ENCODE peak calls at places on chromosomes 5 and 9, in six cellular contexts. One of them, this sample, is unnamed.

GRCh38 chr5:113663879-113664278 is 150.4 kb downstream of the YTHDC2 start:
- DNase-seq in H1: peak
- DNase-seq in GM12891: peak
- DNase-seq in HepG2: peak
- DNase-seq in GM12878: no peak
- DNase-seq in K562: peak
- DNase-seq in this sample: no peak

GRCh38 chr9:136961279-136962065 is 9.4 kb downstream of the LCN12 start:
- DNase-seq in K562: no peak
- DNase-seq in GM12878: no peak
- DNase-seq in GM12891: no peak
- DNase-seq in HepG2: no peak
- DNase-seq in H1: no peak
- DNase-seq in this sample: no peak

GRCh38 chr9:107548298-107549142 is 59.0 kb upstream of the KLF4 start:
- DNase-seq in H1: no peak
- DNase-seq in GM12878: no peak
- DNase-seq in GM12891: no peak
- DNase-seq in HepG2: peak
- DNase-seq in K562: peak
- DNase-seq in this sample: no peak

GRCh38 chr9:17003576-17004240 is 131.1 kb upstream of the CNTLN start:
- DNase-seq in K562: no peak
- DNase-seq in H1: no peak
- DNase-seq in HepG2: no peak
- DNase-seq in GM12891: no peak
- DNase-seq in GM12878: no peak
- DNase-seq in this sample: no peak

GRCh38 chr9:114051281-114051680 is 26.8 kb downstream of the AMBP start:
- DNase-seq in HepG2: no peak
- DNase-seq in GM12891: no peak
- DNase-seq in K562: no peak
- DNase-seq in H1: no peak
- DNase-seq in GM12878: no peak
- DNase-seq in this sample: no peak

GRCh38 chr5:170313344-170313743 is 15.8 kb upstream of the LCP2 start:
- DNase-seq in K562: peak
- DNase-seq in HepG2: no peak
- DNase-seq in GM12878: no peak
- DNase-seq in GM12891: no peak
- DNase-seq in H1: no peak
- DNase-seq in this sample: no peak

GRCh38 chr9:37486616-37487544 is 1.1 kb downstream of the POLR1E start:
- DNase-seq in GM12891: no peak
- DNase-seq in HepG2: no peak
- DNase-seq in H1: no peak
- DNase-seq in K562: peak
- DNase-seq in GM12878: no peak
- DNase-seq in this sample: no peak

GRCh38 chr9:93828331-93829097 is 126.6 kb downstream of the BARX1 start:
- DNase-seq in HepG2: no peak
- DNase-seq in GM12891: no peak
- DNase-seq in H1: no peak
- DNase-seq in GM12878: no peak
- DNase-seq in K562: no peak
- DNase-seq in this sample: no peak

GRCh38 chr5:175257128-175257846 is 186.7 kb downstream of the DRD1 start:
- DNase-seq in H1: no peak
- DNase-seq in GM12891: no peak
- DNase-seq in HepG2: no peak
- DNase-seq in K562: no peak
- DNase-seq in GM12878: no peak
- DNase-seq in this sample: no peak

GRCh38 chr9:81879501-81879916 is 48.7 kb upstream of the SPATA31D4 start:
- DNase-seq in GM12878: no peak
- DNase-seq in GM12891: no peak
- DNase-seq in HepG2: no peak
- DNase-seq in H1: no peak
- DNase-seq in K562: no peak
- DNase-seq in this sample: no peak

GRCh38 chr5:150410524-150411244 is 2.0 kb downstream of the CD74 start:
- DNase-seq in H1: no peak
- DNase-seq in GM12891: no peak
- DNase-seq in GM12878: peak
- DNase-seq in HepG2: peak
- DNase-seq in K562: peak
- DNase-seq in this sample: no peak

GRCh38 chr9:97925497-97926334 is 3.4 kb upstream of the TRMO start:
- DNase-seq in GM12891: no peak
- DNase-seq in GM12878: no peak
- DNase-seq in K562: no peak
- DNase-seq in H1: no peak
- DNase-seq in HepG2: no peak
- DNase-seq in this sample: no peak

GRCh38 chr9:97923529-97924108 is 1.3 kb upstream of the TRMO start:
- DNase-seq in H1: no peak
- DNase-seq in HepG2: peak
- DNase-seq in K562: peak
- DNase-seq in GM12891: no peak
- DNase-seq in GM12878: peak
- DNase-seq in this sample: no peak

GRCh38 chr9:97919217-97919813 is 3.0 kb downstream of the TRMO start:
- DNase-seq in H1: no peak
- DNase-seq in HepG2: no peak
- DNase-seq in GM12878: no peak
- DNase-seq in K562: no peak
- DNase-seq in GM12891: no peak
- DNase-seq in this sample: no peak

GRCh38 chr9:97924386-97924785 is 2.1 kb upstream of the TRMO start:
- DNase-seq in HepG2: no peak
- DNase-seq in GM12891: no peak
- DNase-seq in K562: no peak
- DNase-seq in GM12878: no peak
- DNase-seq in H1: no peak
- DNase-seq in this sample: no peak

GRCh38 chr9:97921959-97922905 is at the start of gene TRMO:
- DNase-seq in GM12878: peak
- DNase-seq in K562: peak
- DNase-seq in HepG2: peak
- DNase-seq in GM12891: peak
- DNase-seq in H1: peak
- DNase-seq in this sample: peak
- TF ChIP-seq POLR2A in GM12878: peak
- TF ChIP-seq POLR2A in K562: peak
- TF ChIP-seq POLR2A in HepG2: peak
- TF ChIP-seq POLR2A in GM12891: peak
- TF ChIP-seq POLR2A in H1: peak
- TF ChIP-seq POLR2A in this sample: peak

DNA sequence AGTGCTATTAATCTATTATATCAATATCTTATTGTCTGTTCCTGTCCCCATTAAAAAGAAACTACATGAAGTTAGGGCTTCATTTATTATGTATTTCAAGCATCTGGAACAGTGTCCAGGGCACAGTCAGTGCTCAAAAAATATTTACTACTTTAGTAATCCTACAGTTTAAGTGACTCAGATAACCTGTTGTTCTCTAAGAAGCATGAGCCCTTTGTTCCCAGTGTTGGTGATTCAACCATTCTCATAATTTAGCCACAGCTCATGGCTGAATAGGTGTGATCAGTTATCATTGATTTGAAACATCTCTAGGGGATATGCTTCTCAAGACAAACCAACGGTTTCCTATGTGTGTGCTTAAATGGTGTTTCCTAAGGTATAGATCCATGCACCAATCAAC is 292.7 kb downstream of the TMEM167A start:
- DNase-seq in GM12891: no peak
- DNase-seq in H1: no peak
- DNase-seq in HepG2: no peak
- DNase-seq in GM12878: no peak
- DNase-seq in K562: no peak
- DNase-seq in this sample: no peak
- TF ChIP-seq TAF1 in GM12891: no peak
- TF ChIP-seq TAF1 in H1: no peak
- TF ChIP-seq TAF1 in HepG2: no peak
- TF ChIP-seq TAF1 in GM12878: no peak
- TF ChIP-seq TAF1 in K562: no peak
- TF ChIP-seq TAF1 in this sample: no peak

GRCh38 chr5:135241536-135241935 is 157.5 kb downstream of the MACROH2A1 start:
- DNase-seq in GM12878: no peak
- DNase-seq in K562: no peak
- DNase-seq in HepG2: no peak
- DNase-seq in H1: no peak
- DNase-seq in GM12891: no peak
- DNase-seq in this sample: no peak

GRCh38 chr5:135242021-135242480 is 157.0 kb downstream of the MACROH2A1 start:
- DNase-seq in GM12878: no peak
- DNase-seq in K562: no peak
- DNase-seq in HepG2: no peak
- DNase-seq in GM12891: no peak
- DNase-seq in H1: no peak
- DNase-seq in this sample: no peak

GRCh38 chr5:135243194-135244191 is 155.5 kb downstream of the MACROH2A1 start:
- DNase-seq in GM12878: no peak
- DNase-seq in GM12891: no peak
- DNase-seq in H1: no peak
- DNase-seq in K562: no peak
- DNase-seq in HepG2: peak
- DNase-seq in this sample: no peak

GRCh38 chr5:135240781-135241360 is 158.2 kb downstream of the MACROH2A1 start:
- DNase-seq in HepG2: no peak
- DNase-seq in GM12878: no peak
- DNase-seq in GM12891: no peak
- DNase-seq in K562: no peak
- DNase-seq in H1: no peak
- DNase-seq in this sample: no peak

DNA sequence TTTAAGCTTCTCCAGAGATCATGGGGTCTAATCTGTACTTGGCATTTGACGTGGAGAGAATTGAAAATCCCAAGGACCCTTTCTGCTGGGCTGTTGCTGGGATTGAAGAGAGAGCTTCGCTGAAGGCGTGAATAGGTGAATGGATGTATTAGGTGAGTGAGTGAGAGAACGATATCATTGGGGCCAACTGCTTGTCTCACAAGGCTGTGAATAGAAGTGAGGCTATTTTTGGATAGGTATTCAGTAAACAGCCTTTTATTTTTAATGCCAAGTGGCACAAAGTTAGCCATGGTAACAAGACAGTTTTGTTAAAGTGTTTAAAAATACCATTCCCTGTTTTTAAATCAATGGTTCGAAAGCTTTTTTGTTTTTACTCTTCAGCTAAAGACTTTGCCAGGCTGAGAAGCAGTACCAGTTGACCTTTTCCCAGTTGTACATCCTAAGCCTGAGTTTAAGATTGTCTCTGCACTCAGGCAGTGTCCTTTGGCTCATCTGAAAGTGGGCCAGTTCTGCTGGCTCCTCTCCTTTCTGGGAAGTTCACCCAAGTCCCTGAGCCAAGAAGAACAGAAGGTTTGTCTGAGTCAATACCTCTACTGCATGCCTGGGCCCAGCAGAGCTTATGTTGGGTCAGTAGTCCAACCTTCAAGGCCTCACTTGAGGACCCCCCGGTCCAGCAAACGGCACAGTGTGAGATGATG is 156.4 kb downstream of the MACROH2A1 start:
- DNase-seq in GM12878: no peak
- DNase-seq in K562: no peak
- DNase-seq in GM12891: no peak
- DNase-seq in HepG2: no peak
- DNase-seq in H1: no peak
- DNase-seq in this sample: no peak
- TF ChIP-seq POLR2AphosphoS5 in GM12878: no peak
- TF ChIP-seq POLR2AphosphoS5 in K562: no peak
- TF ChIP-seq POLR2AphosphoS5 in GM12891: no peak
- TF ChIP-seq POLR2AphosphoS5 in HepG2: no peak
- TF ChIP-seq POLR2AphosphoS5 in H1: no peak
- TF ChIP-seq POLR2AphosphoS5 in this sample: no peak

GRCh38 chr9:109003116-109003515 is 10.2 kb downstream of the CTNNAL1 start:
- DNase-seq in HepG2: no peak
- DNase-seq in H1: no peak
- DNase-seq in GM12891: no peak
- DNase-seq in GM12878: no peak
- DNase-seq in K562: no peak
- DNase-seq in this sample: no peak
- TF ChIP-seq POLR2A in HepG2: no peak
- TF ChIP-seq POLR2A in H1: no peak
- TF ChIP-seq POLR2A in GM12891: no peak
- TF ChIP-seq POLR2A in GM12878: no peak
- TF ChIP-seq POLR2A in K562: no peak
- TF ChIP-seq POLR2A in this sample: no peak

DNA sequence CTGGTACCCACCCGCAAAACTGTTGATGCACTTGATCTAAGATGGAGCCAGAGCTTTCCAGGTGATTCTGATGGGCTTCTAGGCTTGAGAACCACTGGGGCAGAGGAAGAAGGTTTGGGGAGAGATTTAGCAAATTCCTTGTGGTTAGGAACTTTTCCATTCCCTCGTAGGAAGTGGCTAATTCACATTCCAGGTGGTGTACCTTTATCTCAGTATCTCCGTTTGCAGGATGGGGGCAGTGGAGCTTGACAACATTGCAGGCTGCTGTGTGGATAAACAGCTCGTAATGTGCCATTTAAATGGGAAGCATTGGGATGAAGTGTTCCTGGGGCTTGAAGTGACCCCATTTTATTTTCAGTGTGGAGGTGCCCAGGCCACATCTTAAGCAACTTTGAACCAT is 172.9 kb upstream of the IL12B start:
- DNase-seq in GM12878: no peak
- DNase-seq in K562: no peak
- DNase-seq in HepG2: no peak
- DNase-seq in GM12891: no peak
- DNase-seq in H1: no peak
- DNase-seq in this sample: no peak
- TF ChIP-seq TAF1 in GM12878: no peak
- TF ChIP-seq TAF1 in K562: no peak
- TF ChIP-seq TAF1 in HepG2: no peak
- TF ChIP-seq TAF1 in GM12891: no peak
- TF ChIP-seq TAF1 in H1: no peak
- TF ChIP-seq TAF1 in this sample: no peak

GRCh38 chr9:70013598-70014196 is 30.0 kb upstream of the MAMDC2 start:
- DNase-seq in H1: no peak
- DNase-seq in HepG2: no peak
- DNase-seq in GM12878: no peak
- DNase-seq in GM12891: no peak
- DNase-seq in K562: no peak
- DNase-seq in this sample: no peak
- TF ChIP-seq POLR2AphosphoS5 in H1: no peak
- TF ChIP-seq POLR2AphosphoS5 in HepG2: no peak
- TF ChIP-seq POLR2AphosphoS5 in GM12878: no peak
- TF ChIP-seq POLR2AphosphoS5 in GM12891: no peak
- TF ChIP-seq POLR2AphosphoS5 in K562: no peak
- TF ChIP-seq POLR2AphosphoS5 in this sample: no peak